ENCODE peak calls at places on chromosomes 12 and 14, in five cellular contexts. One of them, this sample, is unnamed.

GRCh38 chr14:77313374-77313773 is 7.3 kb downstream of the POMT2 start:
- DNase-seq in H1: no peak
- DNase-seq in SK-N-SH: no peak
- DNase-seq in HepG2: no peak
- DNase-seq in GM12878: no peak
- DNase-seq in this sample: no peak

GRCh38 chr12:26198742-26199141 is 3.4 kb downstream of the SSPN start:
- DNase-seq in H1: no peak
- DNase-seq in HepG2: no peak
- DNase-seq in GM12878: no peak
- DNase-seq in SK-N-SH: no peak
- DNase-seq in this sample: no peak

GRCh38 chr14:76773188-76773885 is 12.1 kb downstream of the VASH1 start:
- DNase-seq in HepG2: peak; percentile 41
- DNase-seq in SK-N-SH: peak; percentile 69
- DNase-seq in H1: no peak
- DNase-seq in GM12878: no peak
- DNase-seq in this sample: peak; percentile 49

GRCh38 chr12:80567391-80567790 is 123.4 kb downstream of the PTPRQ start:
- DNase-seq in SK-N-SH: no peak
- DNase-seq in H1: no peak
- DNase-seq in HepG2: no peak
- DNase-seq in GM12878: no peak
- DNase-seq in this sample: no peak

GRCh38 chr14:104547310-104547997 is 32.1 kb upstream of the C14orf180 start:
- DNase-seq in SK-N-SH: peak; percentile 18
- DNase-seq in HepG2: no peak
- DNase-seq in GM12878: no peak
- DNase-seq in H1: peak; percentile 37
- DNase-seq in this sample: no peak

GRCh38 chr12:77940011-77940423 is 109.3 kb downstream of the NAV3 start:
- DNase-seq in SK-N-SH: no peak
- DNase-seq in H1: no peak
- DNase-seq in GM12878: no peak
- DNase-seq in HepG2: no peak
- DNase-seq in this sample: no peak

GRCh38 chr12:32448581-32448980 is 49.2 kb downstream of the FGD4 start:
- DNase-seq in SK-N-SH: no peak
- DNase-seq in HepG2: no peak
- DNase-seq in GM12878: no peak
- DNase-seq in H1: no peak
- DNase-seq in this sample: no peak

GRCh38 chr14:26702721-26703250 is 105.0 kb upstream of the NOVA1 start:
- DNase-seq in HepG2: no peak
- DNase-seq in H1: no peak
- DNase-seq in SK-N-SH: no peak
- DNase-seq in GM12878: no peak
- DNase-seq in this sample: no peak

GRCh38 chr12:19561411-19561961 is 122.2 kb downstream of the AEBP2 start:
- DNase-seq in GM12878: no peak
- DNase-seq in H1: no peak
- DNase-seq in SK-N-SH: no peak
- DNase-seq in HepG2: no peak
- DNase-seq in this sample: no peak

GRCh38 chr12:29783773-29784666 is at the start of gene TMTC1:
- DNase-seq in SK-N-SH: peak; percentile 95
- DNase-seq in HepG2: no peak
- DNase-seq in H1: peak; percentile 87
- DNase-seq in GM12878: no peak
- DNase-seq in this sample: no peak

GRCh38 chr14:71142375-71143038 is 235.2 kb downstream of the PCNX1 start:
- DNase-seq in GM12878: peak; percentile 63
- DNase-seq in H1: no peak
- DNase-seq in SK-N-SH: no peak
- DNase-seq in HepG2: no peak
- DNase-seq in this sample: peak; percentile 81

GRCh38 chr14:32224731-32225377 is 21.8 kb upstream of the RNU6-8 start:
- DNase-seq in SK-N-SH: peak; percentile 80
- DNase-seq in H1: no peak
- DNase-seq in GM12878: no peak
- DNase-seq in HepG2: peak; percentile 68
- DNase-seq in this sample: no peak

GRCh38 chr14:80977103-80977728 is 21.8 kb downstream of the TSHR start:
- DNase-seq in GM12878: no peak
- DNase-seq in HepG2: no peak
- DNase-seq in SK-N-SH: no peak
- DNase-seq in H1: no peak
- DNase-seq in this sample: no peak

GRCh38 chr14:31357279-31357678 is 63.1 kb downstream of the HEATR5A start:
- DNase-seq in SK-N-SH: no peak
- DNase-seq in HepG2: no peak
- DNase-seq in GM12878: no peak
- DNase-seq in H1: no peak
- DNase-seq in this sample: no peak

GRCh38 chr14:21723431-21724045 is 49.9 kb upstream of the OR4E1 start:
- DNase-seq in GM12878: no peak
- DNase-seq in SK-N-SH: peak; percentile 22
- DNase-seq in HepG2: peak; percentile 60
- DNase-seq in H1: peak; percentile 79
- DNase-seq in this sample: peak; percentile 10

GRCh38 chr12:107549786-107550480 is 135.7 kb upstream of the PWP1 start:
- DNase-seq in HepG2: no peak
- DNase-seq in H1: no peak
- DNase-seq in GM12878: no peak
- DNase-seq in SK-N-SH: no peak
- DNase-seq in this sample: no peak

GRCh38 chr14:81435578-81436295 is 35.6 kb upstream of the STON2 start:
- DNase-seq in HepG2: peak; percentile 55
- DNase-seq in GM12878: no peak
- DNase-seq in SK-N-SH: peak; percentile 85
- DNase-seq in H1: peak; percentile 79
- DNase-seq in this sample: no peak

GRCh38 chr12:89416049-89416792 is 63.9 kb upstream of the DUSP6 start:
- DNase-seq in HepG2: no peak
- DNase-seq in GM12878: no peak
- DNase-seq in SK-N-SH: no peak
- DNase-seq in H1: no peak
- DNase-seq in this sample: no peak

GRCh38 chr12:89414322-89414721 is 62.0 kb upstream of the DUSP6 start:
- DNase-seq in GM12878: no peak
- DNase-seq in SK-N-SH: no peak
- DNase-seq in H1: no peak
- DNase-seq in HepG2: no peak
- DNase-seq in this sample: no peak

GRCh38 chr12:89418228-89418910 is 66.1 kb upstream of the DUSP6 start:
- DNase-seq in SK-N-SH: no peak
- DNase-seq in HepG2: no peak
- DNase-seq in H1: no peak
- DNase-seq in GM12878: no peak
- DNase-seq in this sample: no peak

GRCh38 chr12:89414851-89415250 is 62.5 kb upstream of the DUSP6 start:
- DNase-seq in H1: no peak
- DNase-seq in SK-N-SH: no peak
- DNase-seq in HepG2: no peak
- DNase-seq in GM12878: no peak
- DNase-seq in this sample: no peak

DNA sequence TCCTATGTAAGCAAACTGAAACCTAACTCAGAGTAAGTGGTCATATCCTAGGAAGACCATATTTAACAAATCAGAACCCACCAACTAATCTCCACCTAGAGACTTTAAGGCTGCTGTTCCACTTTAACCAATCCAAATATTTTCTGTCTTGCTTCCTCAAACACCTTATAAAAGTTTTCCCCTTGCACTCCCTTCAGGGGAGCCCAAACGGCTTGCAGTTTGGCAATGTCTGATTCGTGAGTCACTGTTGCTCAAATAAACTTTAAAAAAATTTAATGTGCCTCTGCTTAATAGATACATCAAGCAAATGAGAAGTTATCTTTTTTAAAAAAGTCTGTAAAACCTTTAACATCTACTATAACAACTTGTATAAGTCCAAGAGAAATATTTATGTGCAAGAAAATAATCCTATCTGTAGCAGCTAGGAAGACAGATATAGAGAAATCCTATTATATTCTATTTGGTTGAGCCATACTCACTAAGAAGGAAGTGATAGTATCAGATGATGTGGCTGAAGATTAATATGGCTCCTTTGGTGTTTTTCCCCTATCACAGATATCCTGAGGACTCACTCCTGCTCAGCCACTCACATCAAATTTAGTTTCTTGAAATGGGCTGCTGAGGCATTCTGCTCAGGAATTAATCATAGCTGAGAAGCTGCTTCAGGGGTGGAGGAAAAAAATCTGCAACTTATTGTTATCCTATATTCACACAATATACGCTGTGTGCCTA is 65.1 kb upstream of the DUSP6 start:
- DNase-seq in HepG2: no peak
- DNase-seq in SK-N-SH: no peak
- DNase-seq in GM12878: no peak
- DNase-seq in H1: no peak
- DNase-seq in this sample: no peak
- TF ChIP-seq GABPA in HepG2: no peak
- TF ChIP-seq GABPA in SK-N-SH: no peak
- TF ChIP-seq GABPA in GM12878: no peak
- TF ChIP-seq GABPA in H1: no peak
- TF ChIP-seq GABPA in this sample: no peak

GRCh38 chr14:85528080-85528881 is 1.7 kb upstream of the FLRT2 start:
- DNase-seq in GM12878: no peak
- DNase-seq in SK-N-SH: no peak
- DNase-seq in H1: no peak
- DNase-seq in HepG2: peak; percentile 41
- DNase-seq in this sample: no peak
- H3K27ac ChIP-seq in GM12878: no peak overlapping the region
- H3K27ac ChIP-seq in SK-N-SH: peak overlapping the region; percentile 81
- H3K27ac ChIP-seq in H1: no peak overlapping the region
- H3K27ac ChIP-seq in HepG2: no peak overlapping the region
- H3K27ac ChIP-seq in this sample: no peak overlapping the region

DNA sequence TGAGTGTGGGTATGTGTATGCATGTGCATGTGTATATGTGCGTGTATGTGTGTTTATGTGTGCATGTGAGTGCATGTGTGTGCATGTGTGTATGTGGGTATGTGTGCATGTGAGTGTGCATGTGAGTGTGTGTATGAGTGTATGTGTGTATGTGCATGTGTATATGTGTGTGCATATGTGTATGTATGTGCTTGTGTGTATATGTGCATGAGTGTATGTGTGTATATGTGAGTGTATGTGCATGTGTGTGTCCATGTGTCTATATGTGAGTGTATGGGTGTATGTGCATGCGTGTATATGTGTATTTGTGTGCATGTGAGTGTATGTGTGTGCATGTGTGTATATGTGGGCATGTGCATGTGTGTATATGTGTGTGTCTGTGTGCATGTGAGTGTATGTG is 25.7 kb downstream of the FAIM2 start:
- DNase-seq in HepG2: no peak
- DNase-seq in GM12878: no peak
- DNase-seq in H1: no peak
- DNase-seq in SK-N-SH: no peak
- DNase-seq in this sample: no peak
- TF ChIP-seq GABPA in HepG2: no peak
- TF ChIP-seq GABPA in GM12878: no peak
- TF ChIP-seq GABPA in H1: no peak
- TF ChIP-seq GABPA in SK-N-SH: no peak
- TF ChIP-seq GABPA in this sample: no peak

GRCh38 chr12:11860026-11860425 is 210.6 kb downstream of the ETV6 start:
- DNase-seq in SK-N-SH: no peak
- DNase-seq in H1: no peak
- DNase-seq in HepG2: no peak
- DNase-seq in GM12878: no peak
- DNase-seq in this sample: no peak
- H3K27ac ChIP-seq in SK-N-SH: no peak overlapping the region
- H3K27ac ChIP-seq in H1: no peak overlapping the region
- H3K27ac ChIP-seq in HepG2: no peak overlapping the region
- H3K27ac ChIP-seq in GM12878: no peak overlapping the region
- H3K27ac ChIP-seq in this sample: no peak overlapping the region

DNA sequence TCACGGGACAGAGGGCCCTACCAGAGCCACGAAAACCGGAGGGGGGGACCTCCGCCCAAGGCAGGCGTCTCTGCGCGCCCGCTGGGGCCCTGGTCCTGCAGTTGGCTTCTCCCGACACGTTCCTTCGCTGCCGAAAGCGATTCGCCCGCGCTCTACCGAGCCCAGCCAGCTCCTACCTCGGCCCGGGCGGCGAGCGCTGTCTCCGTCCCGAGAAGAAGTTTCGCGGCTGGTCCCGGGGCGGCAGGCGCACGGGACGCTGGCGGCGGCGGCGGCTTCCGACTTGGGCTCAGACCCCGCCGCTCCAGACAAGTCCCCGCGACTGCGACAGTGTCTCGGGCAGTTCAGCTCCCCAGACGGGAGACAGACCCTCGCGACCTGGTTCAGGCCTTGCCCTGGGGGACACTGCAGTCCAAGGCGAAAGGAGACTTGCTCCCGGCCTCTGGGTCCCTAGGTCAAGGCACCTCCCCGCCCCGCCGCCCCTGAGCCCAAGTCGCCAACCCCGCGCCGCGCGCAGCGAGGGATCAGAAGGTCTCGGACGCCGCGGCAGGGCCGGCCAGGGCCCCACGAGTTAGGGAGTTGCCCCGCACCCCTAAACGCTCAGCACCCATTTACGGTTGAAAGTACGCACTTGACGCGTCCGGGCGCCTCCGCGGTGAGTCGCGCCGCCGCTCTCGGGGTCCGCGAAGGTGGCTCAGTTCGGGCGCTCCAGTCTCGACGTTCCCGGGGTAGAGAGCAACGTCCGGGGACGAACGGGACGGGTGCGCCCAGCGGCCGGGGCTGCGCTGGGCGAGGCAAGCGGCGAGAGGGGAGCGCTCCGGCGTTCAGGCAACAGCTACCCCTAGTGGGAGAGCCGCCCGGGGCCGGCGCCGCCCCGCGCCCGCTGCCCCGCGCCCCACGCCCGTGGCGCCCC is 1.4 kb upstream of the DIO3 start:
- DNase-seq in HepG2: no peak
- DNase-seq in GM12878: no peak
- DNase-seq in H1: peak; percentile 72
- DNase-seq in SK-N-SH: peak; percentile 91
- DNase-seq in this sample: no peak
- TF ChIP-seq GABPA in HepG2: no peak
- TF ChIP-seq GABPA in GM12878: no peak
- TF ChIP-seq GABPA in H1: peak; percentile 50
- TF ChIP-seq GABPA in SK-N-SH: no peak
- TF ChIP-seq GABPA in this sample: no peak

This sample was measured in HL-60.